ENCODE peak calls at places on chromosome 11, in eight cellular contexts. One of them, this sample, is unnamed.

GRCh38 chr11:1478011-1478410 is 8.6 kb downstream of the MOB2 start:
- DNase-seq in thoracic aorta: no peak
- DNase-seq in NCI-H2081: no peak
- DNase-seq in AML-193: no peak
- DNase-seq in T-helper 1 cell: no peak
- DNase-seq in Ammon's horn: no peak
- DNase-seq in A172: no peak
- DNase-seq in heart right ventricle: peak
- DNase-seq in this sample: peak

GRCh38 chr11:33598426-33599069 is 102.1 kb downstream of the C11orf91 start:
- DNase-seq in thoracic aorta: no peak
- DNase-seq in NCI-H2081: peak
- DNase-seq in AML-193: no peak
- DNase-seq in T-helper 1 cell: no peak
- DNase-seq in Ammon's horn: peak
- DNase-seq in A172: no peak
- DNase-seq in heart right ventricle: no peak
- DNase-seq in this sample: no peak

GRCh38 chr11:94749367-94749766 is 18.8 kb upstream of the AMOTL1 start:
- DNase-seq in thoracic aorta: no peak
- DNase-seq in NCI-H2081: no peak
- DNase-seq in AML-193: no peak
- DNase-seq in T-helper 1 cell: no peak
- DNase-seq in Ammon's horn: no peak
- DNase-seq in A172: no peak
- DNase-seq in heart right ventricle: no peak
- DNase-seq in this sample: no peak

GRCh38 chr11:112179601-112180000 is 4.3 kb downstream of the BCO2 start:
- DNase-seq in thoracic aorta: no peak
- DNase-seq in NCI-H2081: no peak
- DNase-seq in AML-193: peak
- DNase-seq in T-helper 1 cell: no peak
- DNase-seq in Ammon's horn: peak
- DNase-seq in A172: no peak
- DNase-seq in heart right ventricle: no peak
- DNase-seq in this sample: no peak

GRCh38 chr11:60786811-60787567 is 1.9 kb downstream of the MS4A10 start:
- DNase-seq in thoracic aorta: peak
- DNase-seq in NCI-H2081: no peak
- DNase-seq in AML-193: no peak
- DNase-seq in T-helper 1 cell: no peak
- DNase-seq in Ammon's horn: peak
- DNase-seq in A172: peak
- DNase-seq in heart right ventricle: peak
- DNase-seq in this sample: peak

GRCh38 chr11:843086-843704 is 543 bp downstream of the TSPAN4 start:
- DNase-seq in thoracic aorta: no peak
- DNase-seq in NCI-H2081: no peak
- DNase-seq in AML-193: no peak
- DNase-seq in T-helper 1 cell: no peak
- DNase-seq in Ammon's horn: no peak
- DNase-seq in A172: no peak
- DNase-seq in heart right ventricle: peak
- DNase-seq in this sample: peak

GRCh38 chr11:8354622-8355417 is 91.1 kb upstream of the LMO1 start:
- DNase-seq in thoracic aorta: no peak
- DNase-seq in NCI-H2081: peak
- DNase-seq in AML-193: no peak
- DNase-seq in T-helper 1 cell: no peak
- DNase-seq in Ammon's horn: peak
- DNase-seq in A172: no peak
- DNase-seq in heart right ventricle: no peak
- DNase-seq in this sample: no peak

GRCh38 chr11:88418508-88418907 is 81.0 kb upstream of the CTSC start:
- DNase-seq in thoracic aorta: no peak
- DNase-seq in NCI-H2081: peak
- DNase-seq in AML-193: no peak
- DNase-seq in T-helper 1 cell: no peak
- DNase-seq in Ammon's horn: no peak
- DNase-seq in A172: no peak
- DNase-seq in heart right ventricle: no peak
- DNase-seq in this sample: no peak

GRCh38 chr11:126112547-126112946 is 49.9 kb upstream of the CDON start:
- DNase-seq in thoracic aorta: no peak
- DNase-seq in NCI-H2081: peak
- DNase-seq in AML-193: no peak
- DNase-seq in T-helper 1 cell: no peak
- DNase-seq in Ammon's horn: no peak
- DNase-seq in A172: no peak
- DNase-seq in heart right ventricle: peak
- DNase-seq in this sample: no peak